ENCODE peak calls at places on chromosomes 12 and 14, in eight cellular contexts. D is prostate gland; V is trophoblast cell; N is stomach; J is esophagus squamous epithelium; X is CD8-positive, alpha-beta T cell; U is right lobe of liver; P is neuronal stem cell. E is an unnamed sample.

GRCh38 chr12:121142171-121142950 is 9.7 kb downstream of the P2RX7 start:
- DNase-seq in J (no peak), V (no peak), U (no peak), D (no peak), X (no peak), N (no peak), P (no peak), E (no peak)

GRCh38 chr14:30240002-30240401 is 312.4 kb upstream of the PRKD1 start:
- DNase-seq in J (no peak), N (no peak), V (no peak), X (no peak), P (peak; percentile 4), U (no peak), D (no peak), E (peak; percentile 52)

GRCh38 chr12:62862259-62862881 is 72.6 kb downstream of the PPM1H start:
- DNase-seq in P (no peak), D (no peak), J (no peak), N (no peak), V (no peak), X (no peak), U (no peak), E (no peak)

GRCh38 chr12:131197490-131197889 is 243.8 kb downstream of the ADGRD1 start:
- DNase-seq in V (no peak), P (no peak), U (no peak), J (no peak), N (no peak), X (no peak), D (no peak), E (no peak)

GRCh38 chr12:40170593-40170992 is 54.2 kb upstream of the LRRK2 start:
- DNase-seq in X (no peak), D (no peak), U (no peak), P (no peak), J (no peak), N (no peak), V (no peak), E (no peak)

GRCh38 chr12:8819676-8819980 is 2.8 kb upstream of the A2ML1 start:
- DNase-seq in U (no peak), N (no peak), P (no peak), X (no peak), J (no peak), D (no peak), V (no peak), E (peak; percentile 47)

GRCh38 chr12:112599871-112600270 is 181.1 kb downstream of the PTPN11 start:
- DNase-seq in N (no peak), U (peak; percentile 25), V (peak; percentile 5), X (no peak), D (no peak), J (no peak), P (no peak), E (no peak)

GRCh38 chr12:6961278-6961694 is 9.2 kb downstream of the PHB2 start:
- DNase-seq in V (peak; percentile 64), N (peak; percentile 76), X (peak; percentile 87), D (peak; percentile 58), J (no peak), U (peak; percentile 86), P (no peak), E (peak; percentile 63)

GRCh38 chr12:51622564-51622963 is 31.5 kb downstream of the SCN8A start:
- DNase-seq in U (no peak), X (no peak), P (no peak), J (no peak), D (no peak), V (no peak), N (no peak), E (no peak)

GRCh38 chr14:59013672-59014298 is 174.7 kb upstream of the DAAM1 start:
- DNase-seq in J (no peak), V (no peak), U (no peak), P (no peak), N (no peak), D (no peak), X (no peak), E (no peak)

GRCh38 chr12:3935078-3935477 is 61.9 kb upstream of the PARP11 start:
- DNase-seq in D (no peak), X (no peak), N (no peak), U (no peak), J (no peak), P (no peak), V (no peak), E (no peak)

GRCh38 chr14:100213956-100214767 is 24.8 kb upstream of the YY1 start:
- DNase-seq in U (peak; percentile 96), P (peak; percentile 82), X (peak; percentile 92), N (peak; percentile 95), V (peak; percentile 92), D (peak; percentile 93), J (peak; percentile 64), E (peak; percentile 63)

GRCh38 chr14:70567791-70568190 is 32.7 kb downstream of the MED6 start:
- DNase-seq in N (no peak), P (no peak), V (peak; percentile 18), U (no peak), D (no peak), X (no peak), J (no peak), E (peak; percentile 26)

GRCh38 chr14:52003324-52003723 is 14.0 kb downstream of the RTRAF start:
- DNase-seq in X (no peak), N (no peak), U (no peak), D (no peak), V (no peak), J (no peak), P (no peak), E (no peak)

GRCh38 chr12:14239350-14239934 is 126.0 kb upstream of the ATF7IP start:
- DNase-seq in U (peak; percentile 47), D (no peak), N (no peak), V (peak; percentile 99), J (no peak), X (peak; percentile 22), P (no peak), E (peak; percentile 88)

GRCh38 chr12:111488271-111488670 is 82.5 kb downstream of the SH2B3 start:
- DNase-seq in U (no peak), V (no peak), X (no peak), P (no peak), N (no peak), J (no peak), D (no peak), E (no peak)

GRCh38 chr12:100675432-100675831 is 101.9 kb downstream of the GAS2L3 start:
- DNase-seq in P (no peak), J (no peak), D (no peak), N (no peak), V (no peak), X (no peak), U (no peak), E (peak; percentile 70)

GRCh38 chr14:51869426-51870113 is 9.2 kb downstream of the GNG2 start:
- DNase-seq in J (no peak), U (no peak), X (peak; percentile 50), D (no peak), N (no peak), P (no peak), V (no peak), E (no peak)

GRCh38 chr14:67574806-67575205 is 25.3 kb downstream of the PIGH start:
- DNase-seq in D (no peak), X (no peak), N (no peak), V (no peak), U (no peak), P (no peak), J (no peak), E (no peak)

GRCh38 chr12:101356794-101357193 is 50.8 kb downstream of the ARL1 start:
- DNase-seq in D (no peak), P (no peak), J (no peak), X (no peak), N (no peak), U (no peak), V (no peak), E (no peak)

GRCh38 chr12:43692064-43692463 is 66.5 kb downstream of the PUS7L start:
- DNase-seq in U (no peak), P (no peak), V (no peak), J (no peak), X (no peak), D (no peak), N (no peak), E (no peak)

GRCh38 chr14:72513994-72514659 is 379.8 kb downstream of the DPF3 start:
- DNase-seq in J (no peak), V (no peak), P (no peak), N (no peak), U (no peak), D (no peak), X (no peak), E (peak; percentile 7)

GRCh38 chr12:39723831-39724230 is 104.2 kb upstream of the ABCD2 start:
- DNase-seq in N (no peak), V (no peak), X (no peak), P (no peak), U (no peak), D (no peak), J (no peak), E (peak; percentile 82)

DNA sequence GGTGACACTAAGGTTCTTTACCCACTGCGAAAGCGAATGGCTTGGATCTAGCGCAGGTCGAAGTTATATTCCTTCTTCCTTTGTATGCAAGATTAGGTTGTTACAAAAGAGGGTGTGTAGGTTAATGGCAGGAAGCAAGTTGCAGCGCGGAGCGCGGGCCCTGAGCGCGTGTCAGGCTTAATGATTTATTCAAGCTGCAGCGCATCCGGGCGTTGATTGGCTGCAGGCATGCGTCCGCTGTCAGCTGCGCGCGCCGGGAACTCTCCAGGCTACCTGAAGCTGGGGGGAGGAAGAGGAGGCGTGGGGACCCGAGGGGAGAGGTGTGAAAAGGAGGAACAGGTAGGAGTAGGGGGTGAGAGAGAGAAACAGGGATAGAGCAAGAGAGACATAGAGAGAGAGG is 7.4 kb downstream of the ASCL1 start:
- DNase-seq in V (no peak), J (no peak), D (no peak), P (no peak), N (peak; percentile 52), X (no peak), U (peak; percentile 73), E (no peak)
- H3K4me3 ChIP-seq in V (no peak overlapping the region), J (no peak overlapping the region), D (no peak overlapping the region), P (no peak overlapping the region), N (peak overlapping the region; percentile 28), X (no peak overlapping the region), U (no peak overlapping the region), E (no peak overlapping the region)

DNA sequence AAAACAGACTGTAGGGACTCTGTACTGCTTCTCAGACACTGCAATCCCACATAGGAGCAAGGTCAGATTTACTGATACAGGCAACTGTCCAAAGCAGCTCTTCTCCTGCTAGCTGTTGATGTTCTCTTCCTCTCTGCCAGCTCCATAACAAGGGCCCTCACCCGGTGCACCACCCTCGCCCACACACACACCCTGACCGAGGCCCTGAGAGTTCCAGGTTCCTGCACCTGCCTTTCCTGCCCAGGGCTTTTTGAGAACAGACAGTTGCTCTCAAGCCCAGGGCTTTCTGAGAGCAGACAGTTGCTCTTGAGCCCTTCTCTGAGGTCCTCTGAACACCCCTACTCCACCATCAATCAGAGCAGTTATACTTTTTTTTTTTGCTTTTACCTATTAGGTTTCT is 233.8 kb upstream of the GARIN6 start:
- DNase-seq in P (no peak), X (no peak), V (no peak), D (no peak), U (no peak), J (no peak), N (no peak), E (no peak)
- H3K4me1 ChIP-seq in P (no peaks in the 10 kb centered on the region), X (no peaks in the 10 kb centered on the region), V (no peaks in the 10 kb centered on the region), D (no peaks in the 10 kb centered on the region), U (no peaks in the 10 kb centered on the region), J (no peaks in the 10 kb centered on the region), N (no peaks in the 10 kb centered on the region), E (no peaks in the 10 kb centered on the region)

GRCh38 chr12:93743229-93743998 is 66.2 kb downstream of the CRADD start:
- DNase-seq in X (no peak), N (no peak), U (no peak), D (no peak), V (no peak), P (no peak), J (no peak), E (no peak)
- H3K27ac ChIP-seq in X (no peak overlapping the region), N (peak overlapping the region; percentile 89), U (peak overlapping the region; percentile 93), D (peak overlapping the region; percentile 89), V (no peak overlapping the region), P (no peak overlapping the region), J (peak overlapping the region; percentile 82), E (no peak overlapping the region)

GRCh38 chr14:32932921-32933622 is 5.6 kb upstream of the NPAS3 start:
- DNase-seq in N (no peak), V (no peak), P (peak; percentile 45), X (no peak), J (no peak), D (no peak), U (peak; percentile 30), E (no peak)
- H3K4me3 ChIP-seq in N (peak overlapping the region; percentile 51), V (peak overlapping the region; percentile 6), P (peak overlapping the region; percentile 57), X (no peak overlapping the region), J (peak overlapping the region; percentile 32), D (peak overlapping the region; percentile 29), U (peak overlapping the region; percentile 15), E (peak overlapping the region; percentile 64)

E was measured in SJCRH30.